ENCODE peak calls at places on chromosome 9, in nine cellular contexts. One of them, this sample, is unnamed.

GRCh38 chr9:9912459-9912858 is 700.3 kb downstream of the PTPRD start:
- DNase-seq in effector memory CD4-positive, alpha-beta T cell: no peak
- DNase-seq in non-pigmented ciliary epithelial cell: no peak
- DNase-seq in aorta: no peak
- DNase-seq in LoVo: no peak
- DNase-seq in stimulated activated CD8-positive, alpha-beta memory T cell treated with anti-CD3 and anti-CD28 coated beads, Interleukin-4, amount 100 ng/mL, for 24 hours: no peak
- DNase-seq in frontal cortex: no peak
- DNase-seq in NCI-H1417: peak; percentile 8
- DNase-seq in AG09309: no peak
- DNase-seq in this sample: no peak

GRCh38 chr9:137187386-137187785 is 974 bp downstream of the ANAPC2 start:
- DNase-seq in stimulated activated CD8-positive, alpha-beta memory T cell treated with anti-CD3 and anti-CD28 coated beads, Interleukin-4, amount 100 ng/mL, for 24 hours: no peak
- DNase-seq in effector memory CD4-positive, alpha-beta T cell: no peak
- DNase-seq in aorta: no peak
- DNase-seq in LoVo: no peak
- DNase-seq in NCI-H1417: no peak
- DNase-seq in frontal cortex: no peak
- DNase-seq in non-pigmented ciliary epithelial cell: no peak
- DNase-seq in AG09309: no peak
- DNase-seq in this sample: no peak

GRCh38 chr9:70614786-70615565 is 200.5 kb upstream of the KLF9 start:
- DNase-seq in AG09309: no peak
- DNase-seq in stimulated activated CD8-positive, alpha-beta memory T cell treated with anti-CD3 and anti-CD28 coated beads, Interleukin-4, amount 100 ng/mL, for 24 hours: no peak
- DNase-seq in LoVo: no peak
- DNase-seq in non-pigmented ciliary epithelial cell: no peak
- DNase-seq in NCI-H1417: peak; percentile 21
- DNase-seq in frontal cortex: no peak
- DNase-seq in effector memory CD4-positive, alpha-beta T cell: no peak
- DNase-seq in aorta: no peak
- DNase-seq in this sample: no peak

GRCh38 chr9:132407196-132407595 is 556 bp upstream of the TTF1 start:
- DNase-seq in stimulated activated CD8-positive, alpha-beta memory T cell treated with anti-CD3 and anti-CD28 coated beads, Interleukin-4, amount 100 ng/mL, for 24 hours: no peak
- DNase-seq in NCI-H1417: no peak
- DNase-seq in aorta: no peak
- DNase-seq in AG09309: no peak
- DNase-seq in non-pigmented ciliary epithelial cell: no peak
- DNase-seq in frontal cortex: no peak
- DNase-seq in LoVo: no peak
- DNase-seq in effector memory CD4-positive, alpha-beta T cell: no peak
- DNase-seq in this sample: no peak

GRCh38 chr9:91256235-91256634 is 105.5 kb downstream of the AUH start:
- DNase-seq in NCI-H1417: no peak
- DNase-seq in non-pigmented ciliary epithelial cell: no peak
- DNase-seq in aorta: no peak
- DNase-seq in LoVo: no peak
- DNase-seq in frontal cortex: no peak
- DNase-seq in effector memory CD4-positive, alpha-beta T cell: no peak
- DNase-seq in stimulated activated CD8-positive, alpha-beta memory T cell treated with anti-CD3 and anti-CD28 coated beads, Interleukin-4, amount 100 ng/mL, for 24 hours: no peak
- DNase-seq in AG09309: no peak
- DNase-seq in this sample: no peak

GRCh38 chr9:135156525-135157510 is 69.3 kb downstream of the OLFM1 start:
- DNase-seq in aorta: no peak
- DNase-seq in NCI-H1417: no peak
- DNase-seq in frontal cortex: peak; percentile 45
- DNase-seq in AG09309: no peak
- DNase-seq in non-pigmented ciliary epithelial cell: no peak
- DNase-seq in LoVo: peak; percentile 53
- DNase-seq in stimulated activated CD8-positive, alpha-beta memory T cell treated with anti-CD3 and anti-CD28 coated beads, Interleukin-4, amount 100 ng/mL, for 24 hours: peak; percentile 3
- DNase-seq in effector memory CD4-positive, alpha-beta T cell: no peak
- DNase-seq in this sample: peak; percentile 14

GRCh38 chr9:93086445-93087224 is 9.4 kb upstream of the CARD19 start:
- DNase-seq in non-pigmented ciliary epithelial cell: no peak
- DNase-seq in LoVo: no peak
- DNase-seq in NCI-H1417: no peak
- DNase-seq in stimulated activated CD8-positive, alpha-beta memory T cell treated with anti-CD3 and anti-CD28 coated beads, Interleukin-4, amount 100 ng/mL, for 24 hours: no peak
- DNase-seq in AG09309: no peak
- DNase-seq in effector memory CD4-positive, alpha-beta T cell: no peak
- DNase-seq in frontal cortex: no peak
- DNase-seq in aorta: peak; percentile 9
- DNase-seq in this sample: no peak

GRCh38 chr9:137882506-137882821 is 4.9 kb downstream of the CACNA1B start:
- DNase-seq in non-pigmented ciliary epithelial cell: no peak
- DNase-seq in aorta: no peak
- DNase-seq in NCI-H1417: no peak
- DNase-seq in frontal cortex: no peak
- DNase-seq in stimulated activated CD8-positive, alpha-beta memory T cell treated with anti-CD3 and anti-CD28 coated beads, Interleukin-4, amount 100 ng/mL, for 24 hours: no peak
- DNase-seq in LoVo: no peak
- DNase-seq in AG09309: no peak
- DNase-seq in effector memory CD4-positive, alpha-beta T cell: no peak
- DNase-seq in this sample: no peak

GRCh38 chr9:37464426-37465248 is 613 bp downstream of the ZBTB5 start:
- DNase-seq in LoVo: peak; percentile 58
- DNase-seq in stimulated activated CD8-positive, alpha-beta memory T cell treated with anti-CD3 and anti-CD28 coated beads, Interleukin-4, amount 100 ng/mL, for 24 hours: no peak
- DNase-seq in effector memory CD4-positive, alpha-beta T cell: peak; percentile 62
- DNase-seq in NCI-H1417: peak; percentile 84
- DNase-seq in non-pigmented ciliary epithelial cell: no peak
- DNase-seq in frontal cortex: peak; percentile 61
- DNase-seq in AG09309: no peak
- DNase-seq in aorta: peak; percentile 85
- DNase-seq in this sample: peak; percentile 83

GRCh38 chr9:4665357-4665756 is 923 bp downstream of the SPATA6L start:
- DNase-seq in frontal cortex: no peak
- DNase-seq in non-pigmented ciliary epithelial cell: no peak
- DNase-seq in LoVo: no peak
- DNase-seq in AG09309: no peak
- DNase-seq in effector memory CD4-positive, alpha-beta T cell: no peak
- DNase-seq in NCI-H1417: no peak
- DNase-seq in stimulated activated CD8-positive, alpha-beta memory T cell treated with anti-CD3 and anti-CD28 coated beads, Interleukin-4, amount 100 ng/mL, for 24 hours: no peak
- DNase-seq in aorta: no peak
- DNase-seq in this sample: no peak

GRCh38 chr9:98226968-98227367 is 28.5 kb downstream of the TBC1D2 start:
- DNase-seq in AG09309: no peak
- DNase-seq in frontal cortex: no peak
- DNase-seq in NCI-H1417: no peak
- DNase-seq in effector memory CD4-positive, alpha-beta T cell: no peak
- DNase-seq in LoVo: no peak
- DNase-seq in aorta: no peak
- DNase-seq in non-pigmented ciliary epithelial cell: no peak
- DNase-seq in stimulated activated CD8-positive, alpha-beta memory T cell treated with anti-CD3 and anti-CD28 coated beads, Interleukin-4, amount 100 ng/mL, for 24 hours: no peak
- DNase-seq in this sample: no peak

GRCh38 chr9:34405719-34406118 is 29.0 kb upstream of the MYORG start:
- DNase-seq in non-pigmented ciliary epithelial cell: peak; percentile 32
- DNase-seq in AG09309: no peak
- DNase-seq in LoVo: no peak
- DNase-seq in effector memory CD4-positive, alpha-beta T cell: no peak
- DNase-seq in NCI-H1417: no peak
- DNase-seq in aorta: no peak
- DNase-seq in stimulated activated CD8-positive, alpha-beta memory T cell treated with anti-CD3 and anti-CD28 coated beads, Interleukin-4, amount 100 ng/mL, for 24 hours: no peak
- DNase-seq in frontal cortex: no peak
- DNase-seq in this sample: no peak

GRCh38 chr9:129889936-129890717 is 54.9 kb downstream of the USP20 start:
- DNase-seq in non-pigmented ciliary epithelial cell: no peak
- DNase-seq in stimulated activated CD8-positive, alpha-beta memory T cell treated with anti-CD3 and anti-CD28 coated beads, Interleukin-4, amount 100 ng/mL, for 24 hours: peak; percentile 65
- DNase-seq in AG09309: no peak
- DNase-seq in NCI-H1417: no peak
- DNase-seq in frontal cortex: no peak
- DNase-seq in LoVo: no peak
- DNase-seq in aorta: peak; percentile 74
- DNase-seq in effector memory CD4-positive, alpha-beta T cell: peak; percentile 57
- DNase-seq in this sample: peak; percentile 77

GRCh38 chr9:118395415-118395814 is 691.2 kb downstream of the TLR4 start:
- DNase-seq in non-pigmented ciliary epithelial cell: no peak
- DNase-seq in aorta: no peak
- DNase-seq in effector memory CD4-positive, alpha-beta T cell: no peak
- DNase-seq in AG09309: no peak
- DNase-seq in stimulated activated CD8-positive, alpha-beta memory T cell treated with anti-CD3 and anti-CD28 coated beads, Interleukin-4, amount 100 ng/mL, for 24 hours: no peak
- DNase-seq in frontal cortex: no peak
- DNase-seq in NCI-H1417: no peak
- DNase-seq in LoVo: no peak
- DNase-seq in this sample: no peak

GRCh38 chr9:23826120-23826629 is at the start of gene ELAVL2:
- DNase-seq in aorta: peak; percentile 77
- DNase-seq in non-pigmented ciliary epithelial cell: peak; percentile 87
- DNase-seq in effector memory CD4-positive, alpha-beta T cell: peak; percentile 11
- DNase-seq in AG09309: peak; percentile 85
- DNase-seq in LoVo: no peak
- DNase-seq in NCI-H1417: peak; percentile 95
- DNase-seq in stimulated activated CD8-positive, alpha-beta memory T cell treated with anti-CD3 and anti-CD28 coated beads, Interleukin-4, amount 100 ng/mL, for 24 hours: peak; percentile 16
- DNase-seq in frontal cortex: peak; percentile 53
- DNase-seq in this sample: no peak

GRCh38 chr9:80926611-80927010 is 762.7 kb downstream of the TLE1 start:
- DNase-seq in frontal cortex: no peak
- DNase-seq in aorta: no peak
- DNase-seq in stimulated activated CD8-positive, alpha-beta memory T cell treated with anti-CD3 and anti-CD28 coated beads, Interleukin-4, amount 100 ng/mL, for 24 hours: no peak
- DNase-seq in effector memory CD4-positive, alpha-beta T cell: no peak
- DNase-seq in NCI-H1417: no peak
- DNase-seq in non-pigmented ciliary epithelial cell: no peak
- DNase-seq in LoVo: no peak
- DNase-seq in AG09309: no peak
- DNase-seq in this sample: no peak

GRCh38 chr9:129143461-129143927 is 32.3 kb downstream of the PTPA start:
- DNase-seq in NCI-H1417: no peak
- DNase-seq in aorta: peak; percentile 78
- DNase-seq in effector memory CD4-positive, alpha-beta T cell: no peak
- DNase-seq in stimulated activated CD8-positive, alpha-beta memory T cell treated with anti-CD3 and anti-CD28 coated beads, Interleukin-4, amount 100 ng/mL, for 24 hours: no peak
- DNase-seq in non-pigmented ciliary epithelial cell: no peak
- DNase-seq in frontal cortex: no peak
- DNase-seq in LoVo: no peak
- DNase-seq in AG09309: no peak
- DNase-seq in this sample: no peak

GRCh38 chr9:130662927-130663257 is 1.5 kb upstream of the PRDM12 start:
- DNase-seq in aorta: no peak
- DNase-seq in frontal cortex: no peak
- DNase-seq in non-pigmented ciliary epithelial cell: no peak
- DNase-seq in NCI-H1417: peak; percentile 31
- DNase-seq in stimulated activated CD8-positive, alpha-beta memory T cell treated with anti-CD3 and anti-CD28 coated beads, Interleukin-4, amount 100 ng/mL, for 24 hours: no peak
- DNase-seq in AG09309: no peak
- DNase-seq in LoVo: no peak
- DNase-seq in effector memory CD4-positive, alpha-beta T cell: no peak
- DNase-seq in this sample: no peak

GRCh38 chr9:75903785-75904360 is 13.4 kb downstream of the PCSK5 start:
- DNase-seq in frontal cortex: peak; percentile 15
- DNase-seq in aorta: no peak
- DNase-seq in effector memory CD4-positive, alpha-beta T cell: no peak
- DNase-seq in LoVo: peak; percentile 34
- DNase-seq in non-pigmented ciliary epithelial cell: no peak
- DNase-seq in AG09309: no peak
- DNase-seq in NCI-H1417: no peak
- DNase-seq in stimulated activated CD8-positive, alpha-beta memory T cell treated with anti-CD3 and anti-CD28 coated beads, Interleukin-4, amount 100 ng/mL, for 24 hours: no peak
- DNase-seq in this sample: no peak

GRCh38 chr9:13427587-13427986 is 148.1 kb upstream of the MPDZ start:
- DNase-seq in AG09309: peak; percentile 8
- DNase-seq in frontal cortex: peak; percentile 27
- DNase-seq in LoVo: peak; percentile 47
- DNase-seq in NCI-H1417: peak; percentile 6
- DNase-seq in effector memory CD4-positive, alpha-beta T cell: no peak
- DNase-seq in stimulated activated CD8-positive, alpha-beta memory T cell treated with anti-CD3 and anti-CD28 coated beads, Interleukin-4, amount 100 ng/mL, for 24 hours: no peak
- DNase-seq in aorta: no peak
- DNase-seq in non-pigmented ciliary epithelial cell: no peak
- DNase-seq in this sample: peak; percentile 50

GRCh38 chr9:17757816-17758215 is 178.9 kb downstream of the SH3GL2 start:
- DNase-seq in AG09309: no peak
- DNase-seq in effector memory CD4-positive, alpha-beta T cell: no peak
- DNase-seq in stimulated activated CD8-positive, alpha-beta memory T cell treated with anti-CD3 and anti-CD28 coated beads, Interleukin-4, amount 100 ng/mL, for 24 hours: no peak
- DNase-seq in aorta: no peak
- DNase-seq in frontal cortex: no peak
- DNase-seq in non-pigmented ciliary epithelial cell: no peak
- DNase-seq in NCI-H1417: no peak
- DNase-seq in LoVo: no peak
- DNase-seq in this sample: no peak

GRCh38 chr9:4738866-4739586 is 2.0 kb downstream of the AK3 start:
- DNase-seq in non-pigmented ciliary epithelial cell: no peak
- DNase-seq in AG09309: no peak
- DNase-seq in frontal cortex: no peak
- DNase-seq in LoVo: no peak
- DNase-seq in aorta: no peak
- DNase-seq in effector memory CD4-positive, alpha-beta T cell: no peak
- DNase-seq in NCI-H1417: peak; percentile 3
- DNase-seq in stimulated activated CD8-positive, alpha-beta memory T cell treated with anti-CD3 and anti-CD28 coated beads, Interleukin-4, amount 100 ng/mL, for 24 hours: no peak
- DNase-seq in this sample: peak; percentile 16

GRCh38 chr9:113807173-113808061 is 68.7 kb upstream of the ZNF618 start:
- DNase-seq in effector memory CD4-positive, alpha-beta T cell: no peak
- DNase-seq in non-pigmented ciliary epithelial cell: no peak
- DNase-seq in LoVo: peak; percentile 58
- DNase-seq in frontal cortex: peak; percentile 65
- DNase-seq in AG09309: peak; percentile 18
- DNase-seq in stimulated activated CD8-positive, alpha-beta memory T cell treated with anti-CD3 and anti-CD28 coated beads, Interleukin-4, amount 100 ng/mL, for 24 hours: peak; percentile 8
- DNase-seq in aorta: peak; percentile 62
- DNase-seq in NCI-H1417: peak; percentile 53
- DNase-seq in this sample: peak; percentile 59

GRCh38 chr9:16901589-16901988 is 31.1 kb upstream of the BNC2 start:
- DNase-seq in AG09309: peak; percentile 55
- DNase-seq in LoVo: no peak
- DNase-seq in effector memory CD4-positive, alpha-beta T cell: no peak
- DNase-seq in non-pigmented ciliary epithelial cell: no peak
- DNase-seq in frontal cortex: no peak
- DNase-seq in stimulated activated CD8-positive, alpha-beta memory T cell treated with anti-CD3 and anti-CD28 coated beads, Interleukin-4, amount 100 ng/mL, for 24 hours: no peak
- DNase-seq in NCI-H1417: no peak
- DNase-seq in aorta: no peak
- DNase-seq in this sample: no peak

GRCh38 chr9:76716270-76716669 is 48.0 kb upstream of the PCA3 start:
- DNase-seq in AG09309: no peak
- DNase-seq in frontal cortex: peak; percentile 22
- DNase-seq in NCI-H1417: peak; percentile 57
- DNase-seq in aorta: no peak
- DNase-seq in stimulated activated CD8-positive, alpha-beta memory T cell treated with anti-CD3 and anti-CD28 coated beads, Interleukin-4, amount 100 ng/mL, for 24 hours: no peak
- DNase-seq in effector memory CD4-positive, alpha-beta T cell: no peak
- DNase-seq in non-pigmented ciliary epithelial cell: no peak
- DNase-seq in LoVo: no peak
- DNase-seq in this sample: no peak

GRCh38 chr9:134566936-134567335 is 74.7 kb upstream of the COL5A1 start:
- DNase-seq in stimulated activated CD8-positive, alpha-beta memory T cell treated with anti-CD3 and anti-CD28 coated beads, Interleukin-4, amount 100 ng/mL, for 24 hours: no peak
- DNase-seq in NCI-H1417: no peak
- DNase-seq in AG09309: no peak
- DNase-seq in effector memory CD4-positive, alpha-beta T cell: no peak
- DNase-seq in frontal cortex: no peak
- DNase-seq in LoVo: no peak
- DNase-seq in aorta: no peak
- DNase-seq in non-pigmented ciliary epithelial cell: no peak
- DNase-seq in this sample: no peak

GRCh38 chr9:127903557-127904475 is 4.4 kb upstream of the ST6GALNAC6 start:
- DNase-seq in non-pigmented ciliary epithelial cell: no peak
- DNase-seq in stimulated activated CD8-positive, alpha-beta memory T cell treated with anti-CD3 and anti-CD28 coated beads, Interleukin-4, amount 100 ng/mL, for 24 hours: peak; percentile 77
- DNase-seq in LoVo: no peak
- DNase-seq in AG09309: no peak
- DNase-seq in NCI-H1417: no peak
- DNase-seq in frontal cortex: no peak
- DNase-seq in aorta: peak; percentile 87
- DNase-seq in effector memory CD4-positive, alpha-beta T cell: peak; percentile 58
- DNase-seq in this sample: peak; percentile 86

GRCh38 chr9:93131599-93132286 is 2.3 kb downstream of the NINJ1 start:
- DNase-seq in frontal cortex: no peak
- DNase-seq in LoVo: no peak
- DNase-seq in AG09309: no peak
- DNase-seq in effector memory CD4-positive, alpha-beta T cell: no peak
- DNase-seq in non-pigmented ciliary epithelial cell: no peak
- DNase-seq in NCI-H1417: no peak
- DNase-seq in aorta: no peak
- DNase-seq in stimulated activated CD8-positive, alpha-beta memory T cell treated with anti-CD3 and anti-CD28 coated beads, Interleukin-4, amount 100 ng/mL, for 24 hours: no peak
- DNase-seq in this sample: no peak

GRCh38 chr9:95010431-95010838 is 283.9 kb downstream of the AOPEP start:
- DNase-seq in stimulated activated CD8-positive, alpha-beta memory T cell treated with anti-CD3 and anti-CD28 coated beads, Interleukin-4, amount 100 ng/mL, for 24 hours: no peak
- DNase-seq in AG09309: no peak
- DNase-seq in LoVo: no peak
- DNase-seq in NCI-H1417: no peak
- DNase-seq in effector memory CD4-positive, alpha-beta T cell: no peak
- DNase-seq in aorta: no peak
- DNase-seq in non-pigmented ciliary epithelial cell: no peak
- DNase-seq in frontal cortex: no peak
- DNase-seq in this sample: no peak

GRCh38 chr9:93500571-93501298 is 47.4 kb upstream of the FAM120AOS start:
- DNase-seq in effector memory CD4-positive, alpha-beta T cell: no peak
- DNase-seq in stimulated activated CD8-positive, alpha-beta memory T cell treated with anti-CD3 and anti-CD28 coated beads, Interleukin-4, amount 100 ng/mL, for 24 hours: no peak
- DNase-seq in AG09309: no peak
- DNase-seq in LoVo: no peak
- DNase-seq in frontal cortex: no peak
- DNase-seq in NCI-H1417: no peak
- DNase-seq in non-pigmented ciliary epithelial cell: no peak
- DNase-seq in aorta: no peak
- DNase-seq in this sample: no peak

GRCh38 chr9:108634164-108634563 is 221.6 kb downstream of the ACTL7B start:
- DNase-seq in LoVo: peak; percentile 83
- DNase-seq in AG09309: peak; percentile 53
- DNase-seq in frontal cortex: no peak
- DNase-seq in non-pigmented ciliary epithelial cell: no peak
- DNase-seq in effector memory CD4-positive, alpha-beta T cell: no peak
- DNase-seq in aorta: no peak
- DNase-seq in stimulated activated CD8-positive, alpha-beta memory T cell treated with anti-CD3 and anti-CD28 coated beads, Interleukin-4, amount 100 ng/mL, for 24 hours: no peak
- DNase-seq in NCI-H1417: peak; percentile 5
- DNase-seq in this sample: no peak